ENCODE peak calls at places on chromosomes 5 and 9, in seven cellular contexts. W is A549; Z is CD8-positive, alpha-beta memory T cell; C is heart left ventricle; Q is uterus; H is HCT116; M is tibial nerve. R is an unnamed sample. For H3K4me1, the result is how much of the 10 kb centered on the place peaks cover.

GRCh38 chr9:90899287-90899686 is 97.7 kb downstream of the SYK start:
- DNase-seq in H (no peak), M (no peak), C (no peak), Q (no peak), W (no peak), Z (no peak), R (no peak)

GRCh38 chr5:39020465-39020864 is 53.7 kb downstream of the RICTOR start:
- DNase-seq in Q (no peak), H (no peak), M (no peak), Z (no peak), W (no peak), C (no peak), R (no peak)

GRCh38 chr9:127754099-127754760 is 19.1 kb upstream of the TOR2A start:
- DNase-seq in M (no peak), Q (no peak), H (no peak), C (no peak), W (peak), Z (no peak), R (no peak)

GRCh38 chr9:4073371-4073770 is 226.5 kb downstream of the GLIS3 start:
- DNase-seq in Z (no peak), H (peak), C (no peak), W (peak), M (no peak), Q (no peak), R (no peak)

GRCh38 chr5:33936381-33937016 is at the start of gene RXFP3:
- DNase-seq in H (no peak), Q (no peak), Z (no peak), W (no peak), C (peak), M (no peak), R (no peak)

GRCh38 chr9:112020680-112021596 is 124.3 kb downstream of the UGCG start:
- DNase-seq in C (no peak), Q (no peak), H (peak), M (no peak), Z (no peak), W (peak), R (no peak)

GRCh38 chr9:136399176-136400037 is 563 bp downstream of the SNAPC4 start:
- DNase-seq in M (no peak), H (no peak), Z (no peak), W (no peak), C (no peak), Q (no peak), R (no peak)

GRCh38 chr5:158013939-158014338 is 155.0 kb upstream of the CLINT1 start:
- DNase-seq in W (peak), H (no peak), Q (no peak), M (no peak), C (no peak), Z (no peak), R (no peak)

GRCh38 chr5:160621503-160621902 is 199.8 kb downstream of the PTTG1 start:
- DNase-seq in C (no peak), Q (no peak), Z (no peak), W (no peak), M (no peak), H (no peak), R (no peak)

GRCh38 chr9:20649381-20649780 is 27.1 kb upstream of the MLLT3 start:
- DNase-seq in H (no peak), C (no peak), Z (no peak), M (no peak), W (no peak), Q (no peak), R (no peak)

GRCh38 chr5:128081111-128081865 is 2.3 kb upstream of the SLC12A2 start:
- DNase-seq in M (no peak), W (peak), H (peak), Q (no peak), C (no peak), Z (no peak), R (peak)

GRCh38 chr9:86948153-86948929 is 1.0 kb upstream of the GAS1 start:
- DNase-seq in M (peak), Q (peak), H (peak), C (peak), W (peak), Z (peak), R (peak)

GRCh38 chr9:120985759-120986353 is 59.3 kb upstream of the TRAF1 start:
- DNase-seq in C (no peak), Q (no peak), Z (no peak), W (peak), M (no peak), H (peak), R (no peak)

GRCh38 chr5:83720805-83721431 is at the start of gene HAPLN1:
- DNase-seq in H (no peak), Z (no peak), M (no peak), Q (no peak), C (no peak), W (no peak), R (no peak)
- H3K4me3 ChIP-seq in H (peak), Z (no peak), M (peak), Q (peak), C (peak), W (peak), R (peak)

DNA sequence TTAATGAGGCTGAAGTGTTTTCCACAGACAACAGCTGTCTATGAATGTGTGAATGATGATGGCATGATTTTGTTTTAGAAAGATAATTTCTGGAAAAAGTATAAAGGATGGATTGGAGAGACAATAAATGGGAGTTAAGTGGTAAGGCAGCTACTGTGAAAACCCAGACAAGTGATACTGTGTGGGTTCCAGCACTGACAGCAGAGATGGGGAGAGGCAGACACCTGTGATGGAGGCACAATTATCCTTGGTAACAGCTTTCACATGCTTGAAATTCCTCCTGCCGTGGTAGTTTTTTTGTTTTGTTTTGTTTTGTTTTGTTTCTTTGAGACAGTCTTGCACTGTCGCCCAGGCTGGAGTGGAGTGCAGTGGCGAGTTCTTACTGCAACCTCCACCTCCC is 189.3 kb downstream of the DEPDC1B start:
- DNase-seq in C (no peak), H (no peak), M (no peak), W (no peak), Z (no peak), Q (no peak), R (no peak)
- H3K27ac ChIP-seq in C (no peak), H (no peak), M (no peak), W (no peak), Z (no peak), Q (no peak), R (no peak)

GRCh38 chr5:16866220-16866619 is 69.9 kb downstream of the MYO10 start:
- DNase-seq in M (no peak), Q (no peak), C (no peak), Z (no peak), H (no peak), W (no peak), R (no peak)

GRCh38 chr5:16864566-16864965 is 71.5 kb downstream of the MYO10 start:
- DNase-seq in W (no peak), Z (no peak), C (no peak), Q (no peak), M (no peak), H (no peak), R (peak)

GRCh38 chr5:16869821-16870796 is 66.0 kb downstream of the MYO10 start:
- DNase-seq in W (no peak), Z (no peak), Q (no peak), M (no peak), H (peak), C (no peak), R (peak)

GRCh38 chr5:16866795-16867584 is 69.1 kb downstream of the MYO10 start:
- DNase-seq in W (no peak), H (no peak), C (no peak), Z (no peak), M (no peak), Q (no peak), R (peak)

GRCh38 chr5:16867585-16867953 is 68.5 kb downstream of the MYO10 start:
- DNase-seq in Z (no peak), C (no peak), M (no peak), Q (no peak), W (no peak), H (no peak), R (no peak)
- H3K4me1 ChIP-seq in Z (under half), C (under half), M (under half), Q (under half), W (half or more), H (under half), R (half or more)

GRCh38 chr5:141486091-141486490 is 1.3 kb downstream of the PCDHGC4 start:
- DNase-seq in M (no peak), H (no peak), C (no peak), W (no peak), Q (no peak), Z (no peak), R (no peak)

GRCh38 chr5:141483842-141484241 is 988 bp upstream of the PCDHGC4 start:
- DNase-seq in H (no peak), Z (no peak), W (no peak), Q (no peak), M (no peak), C (no peak), R (no peak)

GRCh38 chr5:141487131-141487530 is 1.8 kb upstream of the PCDHGC5 start:
- DNase-seq in W (no peak), C (no peak), H (no peak), Z (no peak), Q (no peak), M (no peak), R (no peak)

GRCh38 chr5:141484499-141485304 is at the start of gene PCDHGC4:
- DNase-seq in C (no peak), Q (no peak), W (no peak), Z (no peak), M (no peak), H (no peak), R (no peak)

DNA sequence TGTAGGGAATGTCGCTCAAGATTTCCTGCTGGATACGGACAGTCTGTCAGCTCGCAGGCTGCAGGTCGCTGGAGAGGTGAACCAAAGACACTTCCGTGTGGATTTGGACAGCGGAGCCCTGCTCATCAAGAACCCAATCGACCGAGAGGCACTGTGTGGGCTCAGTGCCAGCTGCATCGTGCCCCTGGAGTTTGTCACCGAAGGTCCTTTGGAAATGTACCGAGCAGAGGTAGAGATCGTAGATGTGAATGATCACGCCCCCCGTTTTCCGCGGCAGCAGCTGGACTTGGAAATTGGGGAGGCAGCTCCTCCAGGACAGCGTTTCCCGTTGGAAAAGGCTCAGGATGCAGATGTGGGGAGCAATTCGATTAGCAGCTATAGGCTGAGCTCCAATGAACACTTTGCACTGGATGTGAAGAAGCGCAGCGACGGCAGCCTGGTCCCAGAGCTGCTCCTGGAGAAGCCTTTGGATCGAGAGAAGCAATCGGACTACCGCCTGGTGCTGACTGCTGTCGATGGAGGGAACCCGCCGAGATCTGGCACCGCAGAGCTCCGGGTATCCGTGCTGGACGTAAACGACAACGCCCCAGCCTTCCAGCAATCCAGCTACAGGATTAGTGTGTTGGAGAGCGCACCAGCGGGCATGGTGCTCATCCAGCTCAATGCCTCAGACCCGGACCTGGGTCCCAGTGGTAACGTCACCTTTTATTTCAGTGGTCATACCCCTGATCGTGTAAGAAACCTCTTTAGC is 650 bp downstream of the PCDHGC4 start:
- DNase-seq in C (no peak), Z (no peak), H (no peak), M (no peak), Q (no peak), W (no peak), R (no peak)
- H3K4me3 ChIP-seq in C (peak), Z (no peak), H (no peak), M (no peak), Q (no peak), W (no peak), R (no peak)

DNA sequence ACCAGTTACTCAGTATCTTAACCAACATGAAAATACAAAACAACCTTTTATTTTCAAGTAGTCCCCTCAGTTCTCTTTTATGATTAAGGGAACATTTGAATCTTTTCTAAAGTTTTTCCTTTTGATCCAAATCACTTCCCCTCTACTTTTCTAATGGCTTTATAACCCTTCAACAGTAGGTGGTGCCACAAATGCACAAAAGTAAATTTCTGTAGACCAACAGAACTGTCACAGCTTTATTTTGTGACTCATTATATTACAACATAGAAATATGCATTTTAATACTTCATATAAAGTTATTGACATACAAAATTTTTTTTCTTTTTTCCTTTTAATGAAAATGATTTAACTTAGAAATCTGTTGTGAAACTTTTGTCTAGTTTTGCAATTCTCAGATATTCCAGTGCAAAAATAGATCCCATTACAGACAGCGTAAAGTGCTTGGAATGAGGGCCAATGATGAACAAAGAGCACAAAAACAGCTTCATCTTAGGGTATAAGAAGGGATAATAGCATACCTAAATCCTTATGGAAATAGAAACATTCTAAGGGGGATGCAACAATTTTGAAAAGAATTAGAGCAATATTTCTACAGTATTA is 17.0 kb downstream of the NIPSNAP3B start:
- DNase-seq in Z (no peak), M (no peak), Q (no peak), W (peak), C (no peak), H (peak), R (no peak)
- H3K27ac ChIP-seq in Z (no peak), M (no peak), Q (no peak), W (no peak), C (no peak), H (no peak), R (no peak)

GRCh38 chr5:102740515-102740914 is 14.6 kb upstream of the PAM start:
- DNase-seq in C (no peak), Q (no peak), Z (no peak), W (no peak), H (no peak), M (no peak), R (no peak)
- H3K4me1 ChIP-seq in C (under half), Q (under half), Z (under half), W (under half), H (under half), M (under half), R (under half)

R was measured in SJSA1.